ENCODE peak calls at places on chromosomes 2 and 18, in seven cellular contexts. F, J, V, E, S, G and K are unnamed samples.

GRCh38 chr2:15832849-15833680 is 107.3 kb upstream of the MYCN start:
- DNase-seq in F (no peak), J (no peak), V (no peak), E (no peak), S (no peak), G (no peak), K (no peak)

GRCh38 chr2:71595549-71595948 is 142.2 kb downstream of the DYSF start:
- DNase-seq in F (no peak), J (no peak), V (no peak), E (no peak), S (no peak), G (no peak), K (no peak)

GRCh38 chr18:68764016-68764415 is 33.9 kb upstream of the CCDC102B start:
- DNase-seq in F (peak), J (no peak), V (peak), E (no peak), S (no peak), G (no peak), K (no peak)

GRCh38 chr2:71528749-71529148 is 75.4 kb downstream of the DYSF start:
- DNase-seq in F (no peak), J (no peak), V (no peak), E (no peak), S (no peak), G (no peak), K (no peak)

GRCh38 chr18:80135136-80135535 is 26.1 kb downstream of the ADNP2 start:
- DNase-seq in F (no peak), J (no peak), V (no peak), E (no peak), S (no peak), G (no peak), K (no peak)

GRCh38 chr18:31819106-31819924 is 58.6 kb upstream of the SLC25A52 start:
- DNase-seq in F (peak), J (peak), V (peak), E (no peak), S (peak), G (no peak), K (no peak)

GRCh38 chr2:105847056-105847455 is 102.3 kb downstream of the NCK2 start:
- DNase-seq in F (no peak), J (no peak), V (no peak), E (no peak), S (no peak), G (no peak), K (no peak)

GRCh38 chr2:191678437-191679110 is 638 bp downstream of the NABP1 start:
- DNase-seq in F (no peak), J (peak), V (no peak), E (peak), S (peak), G (peak), K (no peak)

GRCh38 chr2:203404996-203405395 is 76.8 kb downstream of the ABI2 start:
- DNase-seq in F (peak), J (no peak), V (peak), E (no peak), S (no peak), G (no peak), K (no peak)

GRCh38 chr2:14425869-14426268 is 206.6 kb upstream of the LRATD1 start:
- DNase-seq in F (no peak), J (no peak), V (no peak), E (no peak), S (no peak), G (no peak), K (no peak)

GRCh38 chr2:42547014-42547413 is 21.4 kb upstream of the MTA3 start:
- DNase-seq in F (no peak), J (no peak), V (no peak), E (no peak), S (no peak), G (no peak), K (no peak)

GRCh38 chr18:76228716-76229115 is 266.3 kb downstream of the ZNF516 start:
- DNase-seq in F (no peak), J (no peak), V (no peak), E (no peak), S (no peak), G (no peak), K (no peak)

GRCh38 chr2:209008636-209009287 is 415.1 kb upstream of the MAP2 start:
- DNase-seq in F (no peak), J (no peak), V (no peak), E (no peak), S (no peak), G (no peak), K (no peak)

GRCh38 chr2:22110244-22110651 is 986.5 kb downstream of the TDRD15 start:
- DNase-seq in F (no peak), J (no peak), V (no peak), E (no peak), S (no peak), G (no peak), K (no peak)

GRCh38 chr2:142603761-142604160 is 273.7 kb upstream of the KYNU start:
- DNase-seq in F (no peak), J (no peak), V (no peak), E (no peak), S (no peak), G (no peak), K (no peak)

GRCh38 chr2:100065029-100065428 is 77.4 kb downstream of the AFF3 start:
- DNase-seq in F (no peak), J (no peak), V (no peak), E (no peak), S (no peak), G (no peak), K (no peak)

GRCh38 chr2:187986392-187987105 is 305.1 kb upstream of the GULP1 start:
- DNase-seq in F (peak), J (peak), V (peak), E (no peak), S (no peak), G (no peak), K (no peak)

GRCh38 chr18:79571221-79572092 is 108.1 kb upstream of the CTDP1 start:
- DNase-seq in F (no peak), J (no peak), V (no peak), E (no peak), S (no peak), G (peak), K (peak)

GRCh38 chr18:13216092-13216582 is 2.4 kb upstream of the LDLRAD4 start:
- DNase-seq in F (peak), J (peak), V (peak), E (peak), S (peak), G (peak), K (no peak)

GRCh38 chr18:57276720-57277284 is 75.6 kb upstream of the ST8SIA3 start:
- DNase-seq in F (no peak), J (no peak), V (no peak), E (no peak), S (no peak), G (no peak), K (no peak)

GRCh38 chr2:182240862-182241371 is 185.9 kb downstream of the PDE1A start:
- DNase-seq in F (no peak), J (peak), V (peak), E (peak), S (peak), G (no peak), K (no peak)

GRCh38 chr18:7224198-7224597 is 6.7 kb upstream of the LRRC30 start:
- DNase-seq in F (no peak), J (no peak), V (no peak), E (no peak), S (no peak), G (no peak), K (no peak)

GRCh38 chr2:100730290-100730868 is 89.6 kb upstream of the NPAS2 start:
- DNase-seq in F (peak), J (peak), V (peak), E (peak), S (peak), G (peak), K (no peak)

GRCh38 chr2:206792645-206793044 is 27.2 kb downstream of the FASTKD2 start:
- DNase-seq in F (no peak), J (no peak), V (no peak), E (no peak), S (no peak), G (no peak), K (no peak)

GRCh38 chr2:181326605-181327004 is 130.6 kb upstream of the ITGA4 start:
- DNase-seq in F (no peak), J (no peak), V (no peak), E (no peak), S (no peak), G (no peak), K (no peak)

GRCh38 chr2:236205867-236206645 is 37.9 kb upstream of the GBX2 start:
- DNase-seq in F (no peak), J (no peak), V (no peak), E (no peak), S (no peak), G (no peak), K (no peak)

GRCh38 chr2:67649331-67650071 is 252.4 kb downstream of the ETAA1 start:
- DNase-seq in F (peak), J (peak), V (peak), E (no peak), S (no peak), G (peak), K (no peak)

GRCh38 chr18:26792661-26793060 is 72.8 kb downstream of the AQP4 start:
- DNase-seq in F (no peak), J (no peak), V (peak), E (no peak), S (no peak), G (no peak), K (no peak)

GRCh38 chr18:12336251-12336650 is 28.2 kb downstream of the TUBB6 start:
- DNase-seq in F (no peak), J (no peak), V (no peak), E (no peak), S (no peak), G (no peak), K (no peak)